ENCODE peak calls at places on chromosomes 16 and 17, in nine cellular contexts. S is tibial artery; R is activated CD4-positive, alpha-beta T cell treated with anti-CD3 and anti-CD28 coated beads, Interleukin-2, amount 50 U/mL, for 48 hours; N is stimulated activated CD4-positive, alpha-beta T cell treated with anti-CD3 and anti-CD28 coated beads, Interleukin-2, amount 100 ng/mL, for 48 hours; D is NCI-H1694; Y is Daoy; X is lung; K is GM20000; M is endodermal cell. A is an unnamed sample.

GRCh38 chr16:21962475-21962874 is 9.3 kb downstream of the UQCRC2 start:
- DNase-seq in S (no peak), R (no peak), N (no peak), D (no peak), Y (no peak), X (no peak), K (no peak), M (no peak), A (no peak)

GRCh38 chr17:70168044-70168978 is 1.0 kb upstream of the KCNJ2 start:
- DNase-seq in S (peak), R (peak), N (no peak), D (no peak), Y (peak), X (peak), K (peak), M (peak), A (peak)

GRCh38 chr16:6105115-6105514 is 1007.5 kb upstream of the EEF2KMT start:
- DNase-seq in S (no peak), R (no peak), N (no peak), D (no peak), Y (peak), X (no peak), K (no peak), M (no peak), A (no peak)

GRCh38 chr16:12504312-12504711 is 299.4 kb downstream of the CPPED1 start:
- DNase-seq in S (no peak), R (no peak), N (no peak), D (no peak), Y (no peak), X (no peak), K (no peak), M (no peak), A (no peak)

GRCh38 chr17:48625502-48626201 is 506 bp downstream of the HOXB9 start:
- DNase-seq in S (no peak), R (peak), N (peak), D (no peak), Y (peak), X (no peak), K (peak), M (peak), A (no peak)

GRCh38 chr17:73628642-73629552 is 15.3 kb downstream of the SDK2 start:
- DNase-seq in S (no peak), R (no peak), N (no peak), D (no peak), Y (peak), X (no peak), K (no peak), M (no peak), A (no peak)

GRCh38 chr16:16063685-16064084 is 114.3 kb downstream of the ABCC1 start:
- DNase-seq in S (no peak), R (no peak), N (no peak), D (no peak), Y (no peak), X (no peak), K (no peak), M (no peak), A (no peak)

GRCh38 chr16:28473714-28474265 is 1.7 kb upstream of the NPIPB7 start:
- DNase-seq in S (no peak), R (no peak), N (no peak), D (no peak), Y (no peak), X (no peak), K (no peak), M (no peak), A (no peak)

GRCh38 chr17:43341705-43342600 is 56.8 kb upstream of the ARL4D start:
- DNase-seq in S (no peak), R (peak), N (peak), D (no peak), Y (no peak), X (no peak), K (no peak), M (no peak), A (no peak)

GRCh38 chr16:81885976-81886586 is 107.0 kb downstream of the PLCG2 start:
- DNase-seq in S (no peak), R (peak), N (peak), D (peak), Y (peak), X (no peak), K (peak), M (peak), A (no peak)

GRCh38 chr16:73572135-73572534 is 524.2 kb upstream of the ZFHX3 start:
- DNase-seq in S (no peak), R (no peak), N (no peak), D (no peak), Y (peak), X (peak), K (no peak), M (peak), A (peak)

GRCh38 chr17:38877130-38877851 is 7.4 kb downstream of the LASP1 start:
- DNase-seq in S (no peak), R (no peak), N (no peak), D (no peak), Y (no peak), X (no peak), K (no peak), M (peak), A (no peak)

GRCh38 chr17:5122586-5123342 is 6.9 kb downstream of the USP6 start:
- DNase-seq in S (peak), R (no peak), N (no peak), D (no peak), Y (peak), X (no peak), K (peak), M (peak), A (no peak)

GRCh38 chr16:89467382-89467781 is 23.0 kb downstream of the ANKRD11 start:
- DNase-seq in S (no peak), R (no peak), N (no peak), D (no peak), Y (no peak), X (no peak), K (no peak), M (no peak), A (no peak)

GRCh38 chr17:6712058-6712853 is 913 bp downstream of the SLC13A5 start:
- DNase-seq in S (no peak), R (no peak), N (no peak), D (no peak), Y (peak), X (no peak), K (no peak), M (peak), A (peak)

GRCh38 chr17:72575542-72576233 is 454.9 kb downstream of the SOX9 start:
- DNase-seq in S (no peak), R (no peak), N (no peak), D (no peak), Y (no peak), X (no peak), K (no peak), M (peak), A (no peak)

GRCh38 chr17:72182256-72182890 is 61.6 kb downstream of the SOX9 start:
- DNase-seq in S (no peak), R (no peak), N (no peak), D (no peak), Y (no peak), X (no peak), K (no peak), M (peak), A (peak)

GRCh38 chr17:18038149-18038850 is 668 bp downstream of the ATPAF2 start:
- DNase-seq in S (no peak), R (peak), N (peak), D (no peak), Y (no peak), X (no peak), K (peak), M (peak), A (no peak)

A was measured in NT2/D1.